ENCODE peak calls at places on chromosomes 3 and 15, in six cellular contexts. One of them, this sample, is unnamed.

GRCh38 chr3:186519021-186519658 is 25.0 kb downstream of the CRYGS start:
- DNase-seq in GM12878: peak; percentile 81
- DNase-seq in endothelial cell of umbilical vein: no peak
- DNase-seq in A549: no peak
- DNase-seq in NB4: peak; percentile 81
- DNase-seq in K562: no peak
- DNase-seq in this sample: no peak

GRCh38 chr3:151101270-151101954 is 15.9 kb downstream of the MED12L start:
- DNase-seq in GM12878: no peak
- DNase-seq in endothelial cell of umbilical vein: no peak
- DNase-seq in A549: no peak
- DNase-seq in NB4: no peak
- DNase-seq in K562: no peak
- DNase-seq in this sample: no peak

GRCh38 chr3:184687363-184688049 is 24.4 kb downstream of the MAGEF1 start:
- DNase-seq in GM12878: no peak
- DNase-seq in endothelial cell of umbilical vein: no peak
- DNase-seq in A549: no peak
- DNase-seq in NB4: peak; percentile 83
- DNase-seq in K562: no peak
- DNase-seq in this sample: no peak

GRCh38 chr15:57235865-57236264 is 140.4 kb upstream of the CGNL1 start:
- DNase-seq in GM12878: no peak
- DNase-seq in endothelial cell of umbilical vein: peak; percentile 61
- DNase-seq in A549: no peak
- DNase-seq in NB4: no peak
- DNase-seq in K562: peak; percentile 32
- DNase-seq in this sample: no peak

GRCh38 chr3:167114619-167115018 is 265.5 kb downstream of the ZBBX start:
- DNase-seq in GM12878: no peak
- DNase-seq in endothelial cell of umbilical vein: no peak
- DNase-seq in A549: no peak
- DNase-seq in NB4: no peak
- DNase-seq in K562: no peak
- DNase-seq in this sample: no peak

GRCh38 chr3:186307594-186307993 is 54.4 kb downstream of the DGKG start:
- DNase-seq in GM12878: no peak
- DNase-seq in endothelial cell of umbilical vein: peak; percentile 38
- DNase-seq in A549: no peak
- DNase-seq in NB4: peak; percentile 45
- DNase-seq in K562: no peak
- DNase-seq in this sample: peak; percentile 20

GRCh38 chr3:194592798-194593752 is 40.1 kb downstream of the TMEM44 start:
- DNase-seq in GM12878: no peak
- DNase-seq in endothelial cell of umbilical vein: peak; percentile 62
- DNase-seq in A549: peak; percentile 76
- DNase-seq in NB4: no peak
- DNase-seq in K562: no peak
- DNase-seq in this sample: no peak

GRCh38 chr3:97823503-97824004 is 1.7 kb downstream of the CRYBG3 start:
- DNase-seq in GM12878: no peak
- DNase-seq in endothelial cell of umbilical vein: peak; percentile 20
- DNase-seq in A549: no peak
- DNase-seq in NB4: peak; percentile 11
- DNase-seq in K562: no peak
- DNase-seq in this sample: no peak

GRCh38 chr15:43102181-43102580 is 3.7 kb downstream of the UBR1 start:
- DNase-seq in GM12878: no peak
- DNase-seq in endothelial cell of umbilical vein: no peak
- DNase-seq in A549: no peak
- DNase-seq in NB4: no peak
- DNase-seq in K562: no peak
- DNase-seq in this sample: no peak

GRCh38 chr15:34336947-34337556 is 529 bp downstream of the SLC12A6 start:
- DNase-seq in GM12878: no peak
- DNase-seq in endothelial cell of umbilical vein: no peak
- DNase-seq in A549: no peak
- DNase-seq in NB4: peak; percentile 47
- DNase-seq in K562: no peak
- DNase-seq in this sample: no peak

GRCh38 chr15:100328796-100329195 is 13.0 kb downstream of the ADAMTS17 start:
- DNase-seq in GM12878: no peak
- DNase-seq in endothelial cell of umbilical vein: no peak
- DNase-seq in A549: no peak
- DNase-seq in NB4: no peak
- DNase-seq in K562: no peak
- DNase-seq in this sample: no peak

GRCh38 chr3:170033489-170033888 is 4.3 kb upstream of the GPR160 start:
- DNase-seq in GM12878: no peak
- DNase-seq in endothelial cell of umbilical vein: no peak
- DNase-seq in A549: no peak
- DNase-seq in NB4: peak; percentile 70
- DNase-seq in K562: no peak
- DNase-seq in this sample: no peak

GRCh38 chr15:100438570-100438969 is 90.2 kb downstream of the CERS3 start:
- DNase-seq in GM12878: peak; percentile 5
- DNase-seq in endothelial cell of umbilical vein: no peak
- DNase-seq in A549: no peak
- DNase-seq in NB4: peak; percentile 45
- DNase-seq in K562: no peak
- DNase-seq in this sample: no peak

DNA sequence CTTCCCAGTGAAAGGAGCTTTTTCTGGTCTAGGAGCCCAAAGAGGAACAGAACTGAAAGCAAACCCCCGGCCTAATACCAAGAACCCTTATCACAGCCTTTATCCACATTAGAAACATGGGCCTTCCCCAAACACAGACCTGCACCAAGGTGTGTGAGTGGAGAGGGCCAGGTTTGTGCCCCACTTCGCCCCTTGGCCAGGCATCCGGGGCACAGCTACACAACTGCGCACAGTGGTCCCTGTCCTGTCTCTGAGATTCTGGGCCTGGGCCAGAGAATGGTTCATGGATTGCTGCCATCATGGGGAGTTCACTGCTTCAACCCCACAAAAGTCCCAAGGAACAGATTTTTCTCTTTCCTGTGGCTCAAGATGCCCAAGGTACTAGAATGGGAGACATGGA is 125.5 kb upstream of the ABHD17C start:
- DNase-seq in GM12878: no peak
- DNase-seq in endothelial cell of umbilical vein: no peak
- DNase-seq in A549: no peak
- DNase-seq in NB4: no peak
- DNase-seq in K562: no peak
- DNase-seq in this sample: no peak
- TF ChIP-seq MYC in GM12878: no peak
- TF ChIP-seq MYC in endothelial cell of umbilical vein: no peak
- TF ChIP-seq MYC in A549: no peak
- TF ChIP-seq MYC in NB4: no peak
- TF ChIP-seq MYC in K562: no peak
- TF ChIP-seq MYC in this sample: no peak

GRCh38 chr15:80210612-80211554 is 41.1 kb downstream of the CTXND1 start:
- DNase-seq in GM12878: no peak
- DNase-seq in endothelial cell of umbilical vein: no peak
- DNase-seq in A549: no peak
- DNase-seq in NB4: peak; percentile 31
- DNase-seq in K562: no peak
- DNase-seq in this sample: no peak

GRCh38 chr15:80208758-80209734 is 43.0 kb downstream of the CTXND1 start:
- DNase-seq in GM12878: no peak
- DNase-seq in endothelial cell of umbilical vein: no peak
- DNase-seq in A549: no peak
- DNase-seq in NB4: no peak
- DNase-seq in K562: no peak
- DNase-seq in this sample: no peak

GRCh38 chr15:80211976-80212375 is 40.0 kb downstream of the CTXND1 start:
- DNase-seq in GM12878: no peak
- DNase-seq in endothelial cell of umbilical vein: no peak
- DNase-seq in A549: no peak
- DNase-seq in NB4: no peak
- DNase-seq in K562: no peak
- DNase-seq in this sample: no peak

GRCh38 chr15:80204231-80204630 is 47.8 kb downstream of the CTXND1 start:
- DNase-seq in GM12878: no peak
- DNase-seq in endothelial cell of umbilical vein: no peak
- DNase-seq in A549: no peak
- DNase-seq in NB4: no peak
- DNase-seq in K562: no peak
- DNase-seq in this sample: no peak

DNA sequence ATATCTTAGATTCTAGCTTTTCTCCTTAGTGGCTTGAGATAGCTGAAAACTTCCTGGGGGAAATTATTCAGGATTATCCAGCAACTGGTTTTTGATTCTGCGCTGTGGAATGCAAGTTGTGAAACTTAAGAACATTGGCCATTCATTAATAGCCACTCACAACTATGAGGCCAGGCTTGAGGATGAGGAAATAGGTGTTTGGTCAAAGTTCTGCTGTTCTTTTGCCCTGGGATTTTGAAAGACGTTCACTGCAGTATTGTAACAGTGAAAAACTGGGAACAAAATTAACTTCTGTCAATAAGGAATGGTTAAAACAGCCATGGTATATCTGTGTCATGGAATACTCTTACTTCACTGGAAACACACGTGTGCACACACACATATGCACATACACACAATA is 44.1 kb downstream of the CTXND1 start:
- DNase-seq in GM12878: no peak
- DNase-seq in endothelial cell of umbilical vein: no peak
- DNase-seq in A549: no peak
- DNase-seq in NB4: no peak
- DNase-seq in K562: no peak
- DNase-seq in this sample: peak; percentile 83
- TF ChIP-seq MYC in GM12878: no peak
- TF ChIP-seq MYC in endothelial cell of umbilical vein: no peak
- TF ChIP-seq MYC in A549: no peak
- TF ChIP-seq MYC in NB4: no peak
- TF ChIP-seq MYC in K562: no peak
- TF ChIP-seq MYC in this sample: no peak

DNA sequence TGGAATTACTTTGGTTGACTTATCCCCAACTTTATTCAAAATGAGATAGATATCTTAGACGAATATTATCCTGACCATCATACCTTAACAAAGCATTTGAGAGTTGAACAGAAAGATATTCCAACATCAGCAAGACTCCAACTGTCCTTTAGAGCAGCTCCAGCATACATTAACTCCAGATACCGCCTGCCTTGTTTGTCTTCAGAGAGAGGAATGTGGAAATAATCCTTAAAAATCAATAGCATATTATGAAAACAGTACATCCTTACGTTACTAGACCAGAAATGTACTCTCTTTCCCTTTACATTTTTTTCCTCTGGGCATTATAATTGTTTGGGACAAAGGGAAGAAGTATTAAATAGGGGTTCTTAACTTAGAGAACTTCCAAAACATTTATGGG is 1.7 kb downstream of the ANKUB1 start:
- DNase-seq in GM12878: no peak
- DNase-seq in endothelial cell of umbilical vein: no peak
- DNase-seq in A549: no peak
- DNase-seq in NB4: no peak
- DNase-seq in K562: no peak
- DNase-seq in this sample: peak; percentile 24
- TF ChIP-seq MYC in GM12878: no peak
- TF ChIP-seq MYC in endothelial cell of umbilical vein: no peak
- TF ChIP-seq MYC in A549: no peak
- TF ChIP-seq MYC in NB4: no peak
- TF ChIP-seq MYC in K562: no peak
- TF ChIP-seq MYC in this sample: no peak

DNA sequence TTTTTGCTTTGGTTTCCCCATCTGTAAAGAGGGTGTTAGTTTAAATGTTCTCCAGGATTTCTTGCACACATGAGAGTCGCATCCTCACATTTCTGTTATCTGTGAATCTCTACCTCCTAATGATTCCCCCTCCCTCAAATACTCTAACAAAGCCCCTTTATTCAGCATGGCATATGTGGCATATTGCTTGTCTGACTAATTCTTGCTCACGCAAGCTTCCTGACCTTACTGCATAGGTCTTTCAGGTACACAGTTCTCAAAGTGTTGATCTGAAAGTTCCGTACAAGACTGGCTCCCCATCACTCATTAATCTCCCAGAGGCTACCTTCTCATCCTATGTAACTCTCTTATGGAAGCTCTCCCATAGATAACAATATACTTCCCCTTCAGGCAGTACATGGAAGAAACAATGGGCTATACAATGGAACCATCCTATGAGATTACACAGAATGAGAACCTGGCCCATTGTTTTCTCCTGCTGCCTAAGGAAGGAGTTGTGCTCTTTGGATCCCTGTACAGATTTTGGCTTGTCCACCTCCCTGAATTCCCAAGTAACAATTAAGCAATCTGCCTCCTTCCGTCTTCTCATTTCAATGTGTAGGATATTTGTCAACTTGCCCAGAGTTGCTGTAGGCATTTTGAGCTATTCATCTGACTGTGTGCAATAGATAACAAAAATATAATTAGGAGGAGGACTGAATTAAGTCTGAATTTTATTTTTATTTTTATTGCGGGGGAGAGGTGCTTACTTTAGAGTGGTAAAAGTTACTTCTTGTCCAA is 51.0 kb downstream of the PPARG start:
- DNase-seq in GM12878: no peak
- DNase-seq in endothelial cell of umbilical vein: no peak
- DNase-seq in A549: no peak
- DNase-seq in NB4: no peak
- DNase-seq in K562: no peak
- DNase-seq in this sample: no peak
- TF ChIP-seq MYC in GM12878: no peak
- TF ChIP-seq MYC in endothelial cell of umbilical vein: no peak
- TF ChIP-seq MYC in A549: no peak
- TF ChIP-seq MYC in NB4: no peak
- TF ChIP-seq MYC in K562: no peak
- TF ChIP-seq MYC in this sample: no peak

GRCh38 chr3:163384383-163384782 is 1693.9 kb downstream of the SI start:
- DNase-seq in GM12878: no peak
- DNase-seq in endothelial cell of umbilical vein: no peak
- DNase-seq in A549: no peak
- DNase-seq in NB4: peak; percentile 4
- DNase-seq in K562: no peak
- DNase-seq in this sample: no peak
- TF ChIP-seq MYC in GM12878: no peak
- TF ChIP-seq MYC in endothelial cell of umbilical vein: no peak
- TF ChIP-seq MYC in A549: no peak
- TF ChIP-seq MYC in NB4: no peak
- TF ChIP-seq MYC in K562: no peak
- TF ChIP-seq MYC in this sample: no peak

DNA sequence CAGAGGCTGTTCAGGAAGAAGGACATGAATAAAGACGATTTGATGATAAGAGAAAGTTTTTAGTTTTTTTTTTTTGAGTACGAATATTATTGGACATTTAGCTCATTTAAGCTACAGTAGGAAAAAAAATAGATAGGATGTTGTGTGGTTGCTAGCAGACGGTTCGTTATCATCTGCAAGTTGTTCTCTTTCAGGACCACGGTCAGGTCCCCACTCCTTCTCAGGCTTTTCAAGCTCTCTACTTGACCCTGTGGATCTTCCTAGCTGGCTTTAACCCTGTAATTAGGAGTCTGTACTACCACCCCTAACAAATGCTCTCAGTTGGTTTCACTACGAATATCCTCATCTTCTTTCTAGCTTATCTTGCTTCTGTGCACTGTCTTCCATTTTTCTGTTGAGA is 1.1 kb downstream of the KCNH8 start:
- DNase-seq in GM12878: no peak
- DNase-seq in endothelial cell of umbilical vein: no peak
- DNase-seq in A549: no peak
- DNase-seq in NB4: peak; percentile 39
- DNase-seq in K562: no peak
- DNase-seq in this sample: no peak
- TF ChIP-seq MYC in GM12878: no peak
- TF ChIP-seq MYC in endothelial cell of umbilical vein: no peak
- TF ChIP-seq MYC in A549: no peak
- TF ChIP-seq MYC in NB4: no peak
- TF ChIP-seq MYC in K562: no peak
- TF ChIP-seq MYC in this sample: no peak

GRCh38 chr15:45184562-45185041 is 3.2 kb downstream of the SHF start:
- DNase-seq in GM12878: no peak
- DNase-seq in endothelial cell of umbilical vein: no peak
- DNase-seq in A549: no peak
- DNase-seq in NB4: no peak
- DNase-seq in K562: no peak
- DNase-seq in this sample: no peak
- TF ChIP-seq MYC in GM12878: no peak
- TF ChIP-seq MYC in endothelial cell of umbilical vein: no peak
- TF ChIP-seq MYC in A549: no peak
- TF ChIP-seq MYC in NB4: no peak
- TF ChIP-seq MYC in K562: no peak
- TF ChIP-seq MYC in this sample: no peak